ENCODE peak calls at places on chromosomes 7 and 10, in five cellular contexts. Q, U, K, H and J are unnamed samples.

GRCh38 chr7:117666019-117666418 is 186.2 kb downstream of the CFTR start:
- DNase-seq in K (no peak), Q (peak), H (no peak), U (peak), J (no peak)

GRCh38 chr7:65254061-65254460 is 119.6 kb upstream of the ZNF92 start:
- DNase-seq in H (no peak), Q (no peak), U (no peak), K (no peak), J (no peak)

GRCh38 chr7:41967156-41967555 is 264.3 kb upstream of the INHBA start:
- DNase-seq in H (no peak), K (no peak), Q (peak), U (no peak), J (no peak)

GRCh38 chr10:73263948-73264347 is 11.5 kb upstream of the MRPS16 start:
- DNase-seq in U (peak), K (no peak), Q (peak), H (no peak), J (no peak)

GRCh38 chr10:116988311-116988710 is 16.7 kb downstream of the SHTN1 start:
- DNase-seq in U (no peak), Q (no peak), K (no peak), H (no peak), J (no peak)

GRCh38 chr10:54402576-54402975 is 398.5 kb downstream of the PCDH15 start:
- DNase-seq in K (no peak), Q (no peak), H (peak), U (peak), J (no peak)

GRCh38 chr10:20624642-20625041 is 272.5 kb downstream of the NEBL start:
- DNase-seq in U (no peak), K (no peak), Q (peak), H (no peak), J (no peak)

GRCh38 chr7:48025630-48026029 is 3.3 kb downstream of the SUN3 start:
- DNase-seq in U (no peak), H (no peak), K (no peak), Q (no peak), J (no peak)

GRCh38 chr7:76089865-76090495 is 42.1 kb downstream of the MDH2 start:
- DNase-seq in K (no peak), Q (no peak), U (no peak), H (no peak), J (no peak)

GRCh38 chr7:80661729-80662128 is 23.3 kb downstream of the CD36 start:
- DNase-seq in K (no peak), Q (no peak), U (peak), H (no peak), J (no peak)

GRCh38 chr10:31704195-31704594 is 224.4 kb downstream of the ARHGAP12 start:
- DNase-seq in H (no peak), K (no peak), Q (no peak), U (no peak), J (no peak)

GRCh38 chr10:68153473-68154210 is 44.4 kb downstream of the MYPN start:
- DNase-seq in U (peak), K (no peak), H (peak), Q (peak), J (no peak)

GRCh38 chr7:87416682-87417587 is 58.5 kb downstream of the ABCB4 start:
- DNase-seq in Q (peak), H (peak), U (peak), K (peak), J (peak)

GRCh38 chr7:5681423-5681822 is 100.0 kb downstream of the RNF216 start:
- DNase-seq in K (no peak), H (no peak), U (no peak), Q (no peak), J (no peak)

GRCh38 chr7:127876393-127876792 is 154.8 kb downstream of the LRRC4 start:
- DNase-seq in U (no peak), K (no peak), H (no peak), Q (peak), J (no peak)

GRCh38 chr10:30991647-30992011 is 40.0 kb downstream of the ZNF438 start:
- DNase-seq in H (no peak), K (no peak), U (no peak), Q (no peak), J (no peak)

GRCh38 chr10:120012566-120012965 is 120.0 kb downstream of the SEC23IP start:
- DNase-seq in Q (no peak), U (no peak), H (no peak), K (no peak), J (no peak)

GRCh38 chr10:95247200-95247880 is 43.5 kb downstream of the PDLIM1 start:
- DNase-seq in Q (peak), U (peak), K (no peak), H (no peak), J (no peak)

GRCh38 chr10:97255512-97256293 is 36.7 kb downstream of the ARHGAP19 start:
- DNase-seq in Q (no peak), H (no peak), K (no peak), U (peak), J (no peak)